ENCODE peak calls at places on chromosome 14, in ten cellular contexts. U is heart right ventricle, E is astrocyte of the cerebellum, F is prostate gland, K is epithelial cell of esophagus, L is HFF-Myc, Q is tibial artery, J is K562, W is fibroblast of lung, S is PC-3. T is an unnamed sample.

GRCh38 chr14:50321009-50321660 is 9.0 kb downstream of the DMAC2L start:
- DNase-seq in L (peak), S (peak), U (peak), Q (no peak), W (peak), F (peak), J (peak), E (peak), K (peak), T (peak)

GRCh38 chr14:72856530-72857264 is 37.2 kb downstream of the DPF3 start:
- DNase-seq in J (no peak), F (no peak), K (no peak), Q (no peak), L (no peak), S (no peak), E (no peak), W (peak), U (no peak), T (no peak)

GRCh38 chr14:38880643-38881567 is 222.1 kb downstream of the SEC23A start:
- DNase-seq in J (no peak), L (peak), F (no peak), E (no peak), K (no peak), Q (no peak), U (no peak), S (no peak), W (peak), T (no peak)

GRCh38 chr14:26444745-26445144 is 153.1 kb downstream of the NOVA1 start:
- DNase-seq in F (no peak), W (peak), K (peak), Q (no peak), J (no peak), E (peak), U (no peak), S (peak), L (no peak), T (no peak)

GRCh38 chr14:54383811-54384210 is 13.0 kb upstream of the CDKN3 start:
- DNase-seq in Q (no peak), J (no peak), W (no peak), E (no peak), U (no peak), F (no peak), S (no peak), K (no peak), L (no peak), T (no peak)

GRCh38 chr14:95531473-95531872 is 3.4 kb upstream of the GLRX5 start:
- DNase-seq in W (peak), S (peak), L (peak), K (peak), U (no peak), F (no peak), E (peak), Q (no peak), J (peak), T (no peak)

GRCh38 chr14:53509845-53510244 is 356.7 kb upstream of the DDHD1 start:
- DNase-seq in E (no peak), K (peak), Q (no peak), U (peak), F (peak), W (peak), L (peak), J (no peak), S (no peak), T (peak)

GRCh38 chr14:93081875-93082570 is 33.7 kb downstream of the ITPK1 start:
- DNase-seq in K (no peak), J (no peak), S (no peak), Q (peak), F (no peak), E (no peak), W (no peak), U (no peak), L (no peak), T (no peak)

GRCh38 chr14:53952533-53952932 is 4.1 kb downstream of the BMP4 start:
- DNase-seq in L (no peak), S (peak), W (peak), Q (no peak), E (no peak), F (no peak), K (no peak), J (no peak), U (no peak), T (no peak)

GRCh38 chr14:102046337-102047278 is 40.2 kb downstream of the HSP90AA1 start:
- DNase-seq in L (peak), U (peak), Q (peak), J (peak), W (peak), E (peak), K (peak), S (peak), F (peak), T (no peak)
- TF ChIP-seq CTCF in L (peak), U (peak), Q (peak), J (peak), W (peak), E (peak), K (peak), S (peak), F (peak), T (peak)

GRCh38 chr14:75460402-75460801 is 32.6 kb downstream of the JDP2 start:
- DNase-seq in E (no peak), Q (no peak), W (no peak), L (no peak), S (peak), F (no peak), K (no peak), J (no peak), U (no peak), T (no peak)

GRCh38 chr14:75459099-75459741 is 31.4 kb downstream of the JDP2 start:
- DNase-seq in E (no peak), W (no peak), F (no peak), J (no peak), L (no peak), U (peak), K (no peak), Q (no peak), S (no peak), T (no peak)

GRCh38 chr14:75458305-75458704 is 30.5 kb downstream of the JDP2 start:
- DNase-seq in U (no peak), Q (no peak), S (no peak), E (no peak), K (no peak), L (no peak), J (no peak), F (no peak), W (no peak), T (no peak)

GRCh38 chr14:75461303-75461702 is 33.5 kb downstream of the JDP2 start:
- DNase-seq in S (no peak), Q (no peak), K (no peak), L (no peak), W (no peak), F (no peak), E (no peak), U (no peak), J (no peak), T (no peak)

DNA sequence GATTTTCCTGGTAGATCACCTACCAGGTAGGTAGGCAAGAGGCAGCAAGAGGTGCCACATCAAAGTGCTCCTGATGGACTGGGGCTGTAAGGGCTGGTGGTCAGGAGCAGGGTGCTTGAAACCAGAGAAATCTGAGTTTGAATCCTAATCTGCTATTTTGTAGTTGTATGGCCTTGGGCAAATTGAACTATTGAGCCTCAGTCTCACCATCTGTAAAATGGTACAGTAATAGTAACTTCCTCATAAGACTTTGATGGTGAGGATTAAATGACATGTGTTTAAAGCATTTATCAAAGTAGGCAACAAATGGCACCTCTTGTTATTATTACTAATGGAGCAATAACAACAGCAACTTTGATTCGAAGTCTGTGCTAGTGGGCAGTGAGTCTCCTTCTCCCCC is 32.0 kb downstream of the JDP2 start:
- DNase-seq in F (no peak), J (no peak), E (no peak), U (no peak), L (no peak), K (no peak), S (no peak), W (no peak), Q (no peak), T (no peak)
- H3K4me3 ChIP-seq in F (no peak), J (no peak), E (no peak), U (no peak), L (no peak), K (no peak), S (no peak), W (no peak), Q (no peak), T (no peak)

DNA sequence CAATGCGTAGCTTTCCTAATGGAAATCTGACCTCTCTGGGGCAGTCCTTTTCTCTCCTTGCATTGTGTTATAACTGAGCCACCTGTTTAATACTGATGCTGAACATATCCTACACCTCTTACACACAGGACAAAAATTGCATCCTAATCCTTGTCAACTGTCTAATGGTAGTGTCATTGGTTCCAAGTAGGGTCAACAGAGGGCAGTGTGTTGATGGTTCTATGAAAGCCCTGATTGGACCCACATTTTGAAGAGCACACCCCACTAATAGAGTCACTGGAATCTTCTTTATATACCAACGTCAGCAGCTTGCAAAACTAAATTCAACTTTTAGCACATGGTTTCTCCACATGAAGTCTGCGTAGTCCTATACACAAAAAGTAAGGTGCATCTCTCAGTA is 148.2 kb downstream of the SLC25A21 start:
- DNase-seq in W (no peak), U (no peak), S (peak), E (no peak), L (no peak), K (peak), Q (no peak), J (peak), F (no peak), T (no peak)
- TF ChIP-seq CTCF in W (no peak), U (no peak), S (peak), E (no peak), L (no peak), K (no peak), Q (no peak), J (peak), F (no peak), T (no peak)

GRCh38 chr14:24314377-24315193 is 3.3 kb downstream of the LTB4R start:
- DNase-seq in L (no peak), U (no peak), J (no peak), W (no peak), E (no peak), S (no peak), K (peak), Q (no peak), F (no peak), T (no peak)
- H3K4me3 ChIP-seq in L (no peak), U (no peak), J (no peak), W (no peak), E (no peak), S (no peak), K (no peak), Q (no peak), F (no peak), T (no peak)

GRCh38 chr14:102213984-102214658 is 74.4 kb downstream of the WDR20 start:
- DNase-seq in J (peak), F (no peak), S (peak), K (peak), E (no peak), Q (peak), U (no peak), L (no peak), W (no peak), T (no peak)
- TF ChIP-seq CTCF in J (no peak), F (no peak), S (peak), K (peak), E (peak), Q (no peak), U (no peak), L (no peak), W (peak), T (no peak)

GRCh38 chr14:61102549-61103466 is 121.8 kb downstream of the SLC38A6 start:
- DNase-seq in E (no peak), W (no peak), Q (no peak), F (peak), S (peak), J (peak), U (no peak), K (no peak), L (no peak), T (no peak)

GRCh38 chr14:61106627-61107147 is 125.6 kb downstream of the SLC38A6 start:
- DNase-seq in S (peak), Q (no peak), U (no peak), J (no peak), K (no peak), F (no peak), L (no peak), W (no peak), E (no peak), T (no peak)

GRCh38 chr14:61104358-61104757 is 123.3 kb downstream of the SLC38A6 start:
- DNase-seq in K (no peak), S (no peak), F (no peak), J (peak), W (no peak), L (no peak), E (no peak), U (no peak), Q (no peak), T (no peak)

GRCh38 chr14:61101803-61102548 is 120.9 kb downstream of the SLC38A6 start:
- DNase-seq in S (peak), W (peak), J (peak), K (peak), L (no peak), F (no peak), Q (no peak), U (no peak), E (no peak), T (peak)

GRCh38 chr14:61103541-61104339 is 122.7 kb downstream of the SLC38A6 start:
- DNase-seq in F (no peak), W (peak), U (peak), S (peak), K (peak), E (peak), Q (peak), L (peak), J (peak), T (peak)
- H3K4me3 ChIP-seq in F (no peak), W (no peak), U (no peak), S (peak), K (no peak), E (no peak), Q (peak), L (no peak), J (no peak), T (no peak)

T was measured in AG09309.